ENCODE peak calls at places on chromosomes 7 and 10, in four cellular contexts. V, B, P and N are unnamed samples. For H3K4me1, the result is how much of the 10 kb centered on the place peaks cover.

GRCh38 chr7:30169585-30169978 is 34.8 kb downstream of the MTURN start:
- DNase-seq in V (no peak), B (no peak), P (no peak), N (no peak)

GRCh38 chr10:18868919-18869318 is 179.7 kb upstream of the MALRD1 start:
- DNase-seq in V (no peak), B (no peak), P (no peak), N (no peak)

GRCh38 chr7:133828906-133829305 is 298.2 kb upstream of the LRGUK start:
- DNase-seq in V (no peak), B (no peak), P (no peak), N (no peak)

GRCh38 chr10:8453587-8453986 is 399.1 kb downstream of the GATA3 start:
- DNase-seq in V (no peak), B (peak), P (no peak), N (peak)

GRCh38 chr7:134996097-134996550 is 9.8 kb downstream of the AGBL3 start:
- DNase-seq in V (no peak), B (no peak), P (no peak), N (no peak)

GRCh38 chr7:16098585-16099179 is 322.7 kb downstream of the CRPPA start:
- DNase-seq in V (peak), B (peak), P (peak), N (no peak)

GRCh38 chr10:37379991-37380390 is 254.6 kb downstream of the ANKRD30A start:
- DNase-seq in V (no peak), B (no peak), P (no peak), N (no peak)

GRCh38 chr10:116744163-116744788 is 1.9 kb upstream of the HSPA12A start:
- DNase-seq in V (no peak), B (no peak), P (no peak), N (no peak)

GRCh38 chr10:5559642-5560141 is 34.9 kb downstream of the CALML3 start:
- DNase-seq in V (no peak), B (no peak), P (no peak), N (no peak)

GRCh38 chr7:137996386-137996851 is 5.5 kb downstream of the CREB3L2 start:
- DNase-seq in V (no peak), B (no peak), P (peak), N (peak)

GRCh38 chr10:75651452-75651851 is 220.0 kb downstream of the LRMDA start:
- DNase-seq in V (peak), B (no peak), P (no peak), N (no peak)

GRCh38 chr7:28732037-28732869 is 225.9 kb downstream of the TRIL start:
- DNase-seq in V (peak), B (peak), P (no peak), N (no peak)

GRCh38 chr10:11114251-11114650 is 96.6 kb downstream of the CELF2 start:
- DNase-seq in V (no peak), B (no peak), P (no peak), N (no peak)

GRCh38 chr10:124362572-124362971 is 56.2 kb downstream of the OAT start:
- DNase-seq in V (peak), B (no peak), P (no peak), N (no peak)

GRCh38 chr10:84172435-84173356 is 905 bp upstream of the GPR15LG start:
- DNase-seq in V (no peak), B (no peak), P (no peak), N (no peak)

GRCh38 chr7:80134536-80135305 is at the start of gene GNAI1:
- DNase-seq in V (peak), B (no peak), P (peak), N (peak)

GRCh38 chr7:157686285-157686894 is 349.6 kb downstream of the DNAJB6 start:
- DNase-seq in V (no peak), B (no peak), P (no peak), N (no peak)

GRCh38 chr7:158078161-158078910 is 509.3 kb downstream of the PTPRN2 start:
- DNase-seq in V (no peak), B (no peak), P (no peak), N (no peak)

GRCh38 chr7:4681218-4681851 is 760 bp upstream of the FOXK1 start:
- DNase-seq in V (no peak), B (no peak), P (no peak), N (no peak)

GRCh38 chr7:27873006-27873295 is 133.0 kb downstream of the TAX1BP1 start:
- DNase-seq in V (no peak), B (no peak), P (no peak), N (no peak)

GRCh38 chr7:99733448-99733847 is 1.5 kb downstream of the CYP3A7 start:
- DNase-seq in V (peak), B (no peak), P (peak), N (no peak)
- TF ChIP-seq CTCF in V (peak), B (no peak), P (no peak), N (no peak)

GRCh38 chr10:125792342-125793063 is 16.9 kb upstream of the MMP21 start:
- DNase-seq in V (no peak), B (no peak), P (no peak), N (no peak)

GRCh38 chr10:125785831-125786230 is 10.2 kb upstream of the MMP21 start:
- DNase-seq in V (no peak), B (no peak), P (no peak), N (no peak)

GRCh38 chr10:125786547-125786946 is 10.9 kb upstream of the MMP21 start:
- DNase-seq in V (no peak), B (no peak), P (no peak), N (no peak)

GRCh38 chr10:125783957-125784356 is 8.3 kb upstream of the MMP21 start:
- DNase-seq in V (no peak), B (no peak), P (no peak), N (no peak)

GRCh38 chr10:125788156-125789034 is 12.8 kb upstream of the MMP21 start:
- DNase-seq in V (no peak), B (no peak), P (no peak), N (no peak)
- H3K4me1 ChIP-seq in V (under half), B (under half), P (under half), N (under half)

DNA sequence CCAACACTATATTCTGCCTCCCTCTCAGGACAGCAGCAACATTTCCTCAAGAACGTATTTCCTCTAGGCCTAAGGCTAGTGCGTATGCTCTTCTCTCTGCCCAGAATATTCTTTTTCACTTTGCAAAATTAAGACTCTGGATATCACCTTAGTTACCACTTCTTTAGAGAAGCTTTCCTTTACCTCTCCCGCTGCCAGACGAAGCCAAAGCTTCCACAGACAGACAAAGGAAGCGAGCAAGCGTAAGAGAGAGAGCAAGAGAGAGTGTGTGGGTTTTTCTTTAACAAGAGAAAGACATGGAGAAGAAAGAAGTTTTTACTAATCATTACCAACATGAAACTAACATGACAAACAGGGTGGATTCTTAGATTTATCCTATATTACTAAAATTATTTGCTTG is 64.1 kb downstream of the P4HA1 start:
- DNase-seq in V (no peak), B (no peak), P (no peak), N (no peak)
- TF ChIP-seq CTCF in V (no peak), B (no peak), P (no peak), N (no peak)

GRCh38 chr10:132392811-132393694 is 3.9 kb upstream of the PWWP2B start:
- DNase-seq in V (no peak), B (no peak), P (no peak), N (no peak)
- H3K4me1 ChIP-seq in V (under half), B (under half), P (half or more), N (under half)

GRCh38 chr7:90817846-90818245 is 221.7 kb downstream of the CDK14 start:
- DNase-seq in V (peak), B (no peak), P (no peak), N (no peak)
- TF ChIP-seq CTCF in V (peak), B (no peak), P (no peak), N (no peak)

GRCh38 chr7:227940-228339 is 35.6 kb downstream of the FAM20C start:
- DNase-seq in V (no peak), B (no peak), P (no peak), N (no peak)

GRCh38 chr7:226281-226882 is 34.0 kb downstream of the FAM20C start:
- DNase-seq in V (no peak), B (no peak), P (no peak), N (no peak)

GRCh38 chr7:230274-230673 is 37.9 kb downstream of the FAM20C start:
- DNase-seq in V (no peak), B (no peak), P (no peak), N (no peak)

GRCh38 chr7:229184-229964 is 37.0 kb downstream of the FAM20C start:
- DNase-seq in V (no peak), B (peak), P (no peak), N (peak)

GRCh38 chr7:228610-229009 is 36.2 kb downstream of the FAM20C start:
- DNase-seq in V (no peak), B (no peak), P (no peak), N (no peak)
- H3K4me1 ChIP-seq in V (under half), B (half or more), P (under half), N (under half)

GRCh38 chr10:99524050-99524666 is 8.6 kb upstream of the NKX2-3 start:
- DNase-seq in V (peak), B (no peak), P (no peak), N (no peak)

GRCh38 chr10:99521474-99522077 is 11.2 kb upstream of the NKX2-3 start:
- DNase-seq in V (peak), B (no peak), P (no peak), N (no peak)

GRCh38 chr10:99523251-99523773 is 9.4 kb upstream of the NKX2-3 start:
- DNase-seq in V (peak), B (no peak), P (no peak), N (no peak)

GRCh38 chr10:99522078-99522479 is 10.7 kb upstream of the NKX2-3 start:
- DNase-seq in V (peak), B (no peak), P (no peak), N (no peak)

GRCh38 chr10:99522511-99523250 is 10.1 kb upstream of the NKX2-3 start:
- DNase-seq in V (peak), B (no peak), P (no peak), N (no peak)
- TF ChIP-seq CTCF in V (peak), B (no peak), P (no peak), N (no peak)

DNA sequence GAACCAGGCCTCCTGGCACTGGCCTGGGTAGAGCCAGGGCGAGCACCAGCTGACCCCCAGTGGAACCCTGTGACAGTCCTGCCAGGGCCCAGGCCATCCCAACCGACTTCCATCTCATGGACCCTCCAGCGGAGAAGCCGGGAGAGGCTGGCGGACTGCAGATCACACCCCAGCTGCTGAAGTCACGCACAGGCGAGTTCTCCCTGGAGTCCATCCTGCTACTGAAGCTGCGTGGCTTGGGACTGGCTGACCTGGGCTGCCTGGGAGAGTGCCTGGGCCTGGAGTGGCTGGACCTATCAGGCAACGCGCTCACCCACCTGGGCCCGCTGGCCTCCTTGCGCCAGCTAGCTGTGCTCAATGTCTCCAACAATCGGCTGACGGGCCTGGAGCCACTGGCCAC is 4.7 kb downstream of the RARRES2 start:
- DNase-seq in V (no peak), B (no peak), P (no peak), N (no peak)
- H3K4me1 ChIP-seq in V (under half), B (half or more), P (under half), N (under half)

GRCh38 chr7:6706666-6707407 is at the start of gene ZNF12:
- DNase-seq in V (peak), B (peak), P (peak), N (peak)
- TF ChIP-seq CTCF in V (no peak), B (no peak), P (no peak), N (no peak)

GRCh38 chr7:45884136-45884535 is 4.2 kb upstream of the IGFBP1 start:
- DNase-seq in V (no peak), B (no peak), P (no peak), N (no peak)
- H3K4me1 ChIP-seq in V (under half), B (under half), P (under half), N (under half)